ENCODE peak calls at places on chromosome 15, in eight cellular contexts. X is heart left ventricle, W is thoracic aorta, I is DND-41, H is aorta, A is left lung, Q is HepG2, P is A549. J is an unnamed sample. For H3K4me1, the result is how much of the 10 kb centered on the place peaks cover.

GRCh38 chr15:78914027-78914764 is 30.6 kb downstream of the CTSH start:
- ATAC-seq in H (peak), I (no peak), Q (peak), W (peak), P (peak), A (peak), X (peak), J (peak)

GRCh38 chr15:100559330-100559729 is 30.6 kb upstream of the CERS3 start:
- ATAC-seq in X (peak), A (peak), Q (no peak), I (no peak), P (no peak), W (no peak), H (peak), J (peak)

GRCh38 chr15:27089233-27089586 is 118.2 kb downstream of the GABRG3 start:
- ATAC-seq in H (no peak), Q (no peak), X (no peak), I (no peak), W (no peak), A (no peak), P (no peak), J (no peak)

GRCh38 chr15:92714457-92715401 is 59.2 kb upstream of the FAM174B start:
- ATAC-seq in P (peak), W (peak), H (peak), X (peak), A (peak), I (peak), Q (peak), J (peak)

GRCh38 chr15:80904941-80905532 is 84.6 kb downstream of the MESD start:
- ATAC-seq in P (no peak), A (no peak), H (no peak), W (no peak), Q (no peak), X (peak), I (no peak), J (no peak)

GRCh38 chr15:85116925-85117646 is 135.4 kb downstream of the PDE8A start:
- ATAC-seq in A (no peak), P (no peak), H (no peak), Q (no peak), I (no peak), W (no peak), X (no peak), J (no peak)

GRCh38 chr15:90774731-90775521 is 57.8 kb downstream of the BLM start:
- ATAC-seq in H (no peak), P (peak), X (no peak), I (no peak), A (no peak), Q (no peak), W (no peak), J (no peak)

GRCh38 chr15:74411686-74412085 is 22.1 kb downstream of the SEMA7A start:
- ATAC-seq in I (no peak), H (no peak), X (no peak), W (no peak), P (no peak), A (no peak), Q (no peak), J (no peak)

GRCh38 chr15:45262906-45263456 is 10.9 kb downstream of the SLC28A2 start:
- ATAC-seq in Q (peak), X (no peak), H (no peak), A (no peak), I (no peak), P (no peak), W (no peak), J (no peak)

GRCh38 chr15:90592144-90592887 is 62.6 kb downstream of the CRTC3 start:
- ATAC-seq in H (no peak), P (peak), Q (no peak), X (no peak), I (no peak), W (no peak), A (peak), J (no peak)

GRCh38 chr15:101500865-101501551 is 11.5 kb upstream of the PCSK6 start:
- ATAC-seq in H (no peak), A (peak), P (no peak), W (no peak), X (peak), I (no peak), Q (no peak), J (peak)

GRCh38 chr15:57595011-57595866 is 3.5 kb downstream of the MYZAP start:
- ATAC-seq in H (no peak), P (no peak), I (no peak), A (peak), X (peak), W (no peak), Q (no peak), J (no peak)

GRCh38 chr15:70084461-70084860 is 13.3 kb downstream of the TLE3 start:
- ATAC-seq in I (no peak), A (no peak), P (no peak), W (no peak), X (no peak), Q (no peak), H (no peak), J (no peak)

DNA sequence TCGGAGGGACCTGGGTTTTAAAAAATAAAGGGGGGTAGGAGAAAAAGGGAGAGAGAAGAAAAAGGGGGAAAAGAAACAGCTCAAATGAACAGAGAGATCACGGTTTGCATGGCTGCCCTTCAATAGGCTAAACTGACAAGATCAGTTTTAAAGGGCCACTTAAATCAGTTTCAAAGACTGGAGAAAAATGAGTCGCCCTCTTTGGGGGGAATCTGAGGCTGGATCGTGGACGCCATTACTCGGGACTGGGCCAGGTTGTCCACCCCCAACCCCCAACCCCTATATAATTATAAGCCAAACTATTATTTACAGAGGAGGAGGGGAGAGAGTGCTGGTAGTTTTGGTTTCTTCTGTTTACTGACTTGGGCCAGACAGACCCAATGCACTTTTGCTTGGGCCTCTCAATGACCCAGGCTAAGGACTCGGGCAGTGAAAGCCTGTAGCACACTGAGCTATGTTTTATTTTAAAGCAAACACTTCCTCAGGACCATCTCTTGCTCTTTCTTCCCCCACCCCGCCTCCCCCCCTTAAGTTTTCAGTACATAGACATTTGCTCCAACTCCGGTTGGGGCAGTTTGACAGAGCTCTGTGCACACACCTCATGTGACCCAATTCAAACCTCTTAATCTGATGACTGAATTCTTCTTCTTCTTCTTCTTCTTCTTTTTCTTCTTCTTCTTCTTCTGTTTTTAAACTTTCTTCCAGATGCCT is 6.3 kb downstream of the NR2F2 start:
- ATAC-seq in I (no peak), P (peak), X (no peak), W (no peak), H (no peak), A (peak), Q (peak), J (no peak)
- H3K4me1 ChIP-seq in I (under half), P (half or more), X (under half), W (under half), H (under half), A (under half), Q (under half), J (under half)

GRCh38 chr15:42456539-42456938 is 34.4 kb downstream of the ZNF106 start:
- ATAC-seq in P (no peak), A (no peak), H (no peak), X (peak), W (no peak), Q (no peak), I (no peak), J (no peak)

GRCh38 chr15:42461261-42461660 is 29.7 kb downstream of the ZNF106 start:
- ATAC-seq in A (no peak), I (no peak), H (no peak), Q (no peak), P (no peak), W (no peak), X (no peak), J (no peak)

GRCh38 chr15:42453826-42454225 is 37.1 kb downstream of the ZNF106 start:
- ATAC-seq in H (no peak), P (no peak), Q (no peak), W (no peak), A (no peak), X (no peak), I (no peak), J (no peak)

GRCh38 chr15:42456971-42457370 is 34.0 kb downstream of the ZNF106 start:
- ATAC-seq in W (no peak), A (peak), Q (no peak), P (no peak), X (peak), H (peak), I (no peak), J (peak)

GRCh38 chr15:42457445-42458442 is 33.2 kb downstream of the ZNF106 start:
- ATAC-seq in P (no peak), Q (no peak), W (peak), H (peak), X (peak), A (peak), I (no peak), J (peak)
- H3K4me3 ChIP-seq in P (no peak), Q (no peak), W (peak), H (no peak), X (peak), A (no peak), I (no peak), J (peak)

GRCh38 chr15:41620536-41621199 is 39.5 kb upstream of the MGA start:
- ATAC-seq in X (no peak), P (no peak), W (no peak), H (no peak), I (no peak), Q (no peak), A (no peak), J (no peak)
- H3K4me1 ChIP-seq in X (under half), P (under half), W (under half), H (under half), I (under half), Q (under half), A (under half), J (under half)

GRCh38 chr15:65377976-65378366 is at the start of gene IGDCC3:
- ATAC-seq in H (no peak), P (peak), I (no peak), X (peak), A (no peak), W (no peak), Q (peak), J (no peak)

GRCh38 chr15:65377105-65377975 is 462 bp downstream of the IGDCC3 start:
- ATAC-seq in I (no peak), X (peak), H (peak), P (peak), W (no peak), Q (peak), A (peak), J (peak)

GRCh38 chr15:65374831-65375401 is 2.9 kb downstream of the IGDCC3 start:
- ATAC-seq in H (no peak), Q (no peak), P (no peak), X (no peak), I (no peak), A (no peak), W (no peak), J (no peak)

GRCh38 chr15:65375871-65376552 is 1.8 kb downstream of the IGDCC3 start:
- ATAC-seq in W (no peak), A (no peak), H (no peak), X (no peak), P (no peak), Q (no peak), I (no peak), J (no peak)

DNA sequence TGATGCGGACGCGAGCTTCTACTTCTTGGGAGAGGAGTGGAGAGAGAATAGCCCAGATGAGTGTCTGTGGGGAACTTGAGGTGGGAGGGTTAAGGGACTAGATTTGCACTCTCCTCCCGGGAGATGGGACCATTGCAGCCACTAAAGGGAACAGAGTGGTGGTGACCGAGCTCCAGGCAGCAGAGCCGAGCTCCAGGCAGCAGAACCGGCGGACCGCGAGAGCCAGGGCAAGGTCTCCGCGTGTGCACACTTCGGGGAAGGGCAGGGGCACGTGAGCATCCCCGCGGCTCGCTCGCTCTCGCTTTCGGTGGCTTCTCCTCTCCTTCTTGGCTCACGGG is 1.1 kb downstream of the IGDCC3 start:
- ATAC-seq in Q (peak), H (peak), W (no peak), X (peak), I (no peak), P (peak), A (peak), J (peak)
- H3K4me3 ChIP-seq in Q (peak), H (no peak), W (peak), X (peak), I (no peak), P (peak), A (peak), J (peak)

GRCh38 chr15:66835558-66835878 is 133.5 kb downstream of the SMAD6 start:
- ATAC-seq in H (no peak), A (peak), P (no peak), Q (no peak), I (no peak), X (peak), W (no peak), J (no peak)

GRCh38 chr15:66833372-66833771 is 131.3 kb downstream of the SMAD6 start:
- ATAC-seq in W (no peak), I (no peak), A (no peak), H (no peak), X (no peak), P (no peak), Q (no peak), J (no peak)

GRCh38 chr15:66832679-66833078 is 130.6 kb downstream of the SMAD6 start:
- ATAC-seq in I (no peak), X (no peak), Q (no peak), A (no peak), W (no peak), H (no peak), P (no peak), J (no peak)

GRCh38 chr15:66834863-66835557 is 133.0 kb downstream of the SMAD6 start:
- ATAC-seq in W (no peak), P (no peak), Q (no peak), X (peak), A (peak), H (no peak), I (no peak), J (no peak)

DNA sequence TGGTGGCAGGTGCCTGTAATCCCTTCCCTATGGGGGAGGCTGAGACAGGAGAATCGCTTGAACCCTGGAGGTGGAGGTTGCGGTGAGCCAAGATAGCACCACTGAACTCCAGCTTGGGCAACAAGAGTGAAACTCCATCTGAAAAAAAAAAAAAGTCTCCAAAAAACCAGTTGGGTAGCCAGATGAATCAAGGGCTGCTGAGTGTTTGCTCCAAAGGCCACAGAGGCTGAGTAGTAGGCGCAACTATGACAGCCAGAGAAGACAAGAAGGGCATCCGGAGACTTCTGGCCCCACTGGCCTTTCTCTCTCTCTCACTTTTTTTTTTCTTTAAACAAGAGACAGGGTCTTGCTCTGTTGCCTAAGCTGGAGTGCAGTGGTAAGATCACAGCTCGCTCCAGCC is 131.8 kb downstream of the SMAD6 start:
- ATAC-seq in W (no peak), I (no peak), X (no peak), A (no peak), H (no peak), P (no peak), Q (no peak), J (no peak)
- H3K4me1 ChIP-seq in W (under half), I (under half), X (under half), A (under half), H (under half), P (under half), Q (under half), J (under half)

DNA sequence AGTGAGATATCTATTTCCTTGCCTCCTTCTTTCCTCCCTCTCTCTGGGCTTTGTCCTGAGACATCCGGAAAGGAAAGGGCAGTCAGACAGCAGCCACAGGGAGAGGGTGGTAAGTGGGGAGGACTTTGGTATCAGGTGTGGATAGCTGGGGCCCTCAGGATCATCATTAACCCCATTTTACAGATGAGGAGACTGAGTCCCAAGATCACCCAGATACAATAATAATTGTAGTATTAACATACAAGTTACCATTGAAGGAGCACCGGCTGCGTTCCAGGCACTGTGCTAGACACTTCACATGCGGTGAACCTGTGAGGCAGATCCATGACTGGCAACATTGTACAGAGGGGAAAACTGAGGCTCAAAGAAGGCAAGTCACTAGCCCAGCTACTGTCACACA is 15.2 kb upstream of the LINGO1 start:
- ATAC-seq in I (no peak), Q (no peak), H (no peak), X (no peak), P (no peak), A (no peak), W (no peak), J (no peak)
- H3K4me3 ChIP-seq in I (no peak), Q (no peak), H (no peak), X (no peak), P (no peak), A (no peak), W (no peak), J (no peak)

GRCh38 chr15:53880353-53880752 is 97.9 kb upstream of the UNC13C start:
- ATAC-seq in W (no peak), X (no peak), H (no peak), A (no peak), P (no peak), Q (no peak), I (no peak), J (no peak)

GRCh38 chr15:53884441-53884840 is 93.8 kb upstream of the UNC13C start:
- ATAC-seq in W (no peak), I (no peak), X (no peak), A (no peak), H (no peak), Q (no peak), P (no peak), J (no peak)

DNA sequence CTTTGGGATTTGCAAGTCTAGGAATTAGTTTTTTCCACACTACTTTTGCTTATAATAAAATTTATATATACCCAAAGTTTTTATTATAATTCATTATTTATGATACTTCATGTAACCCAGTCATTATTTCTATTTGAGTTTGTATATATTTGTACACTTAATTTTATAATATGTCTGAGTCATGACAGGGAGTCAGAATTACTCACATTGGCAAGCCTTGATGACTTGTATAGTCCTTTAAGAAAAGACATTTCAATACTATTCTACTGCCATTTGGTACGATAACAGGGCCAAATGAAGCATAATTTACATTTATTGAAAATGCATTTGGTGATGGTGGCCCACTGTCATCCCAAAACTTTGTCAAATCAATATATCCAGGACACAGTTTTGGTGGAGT is 95.9 kb upstream of the UNC13C start:
- ATAC-seq in X (no peak), H (no peak), A (no peak), Q (no peak), I (no peak), W (no peak), P (no peak), J (no peak)
- H3K4me1 ChIP-seq in X (under half), H (under half), A (under half), Q (under half), I (under half), W (under half), P (under half), J (under half)

DNA sequence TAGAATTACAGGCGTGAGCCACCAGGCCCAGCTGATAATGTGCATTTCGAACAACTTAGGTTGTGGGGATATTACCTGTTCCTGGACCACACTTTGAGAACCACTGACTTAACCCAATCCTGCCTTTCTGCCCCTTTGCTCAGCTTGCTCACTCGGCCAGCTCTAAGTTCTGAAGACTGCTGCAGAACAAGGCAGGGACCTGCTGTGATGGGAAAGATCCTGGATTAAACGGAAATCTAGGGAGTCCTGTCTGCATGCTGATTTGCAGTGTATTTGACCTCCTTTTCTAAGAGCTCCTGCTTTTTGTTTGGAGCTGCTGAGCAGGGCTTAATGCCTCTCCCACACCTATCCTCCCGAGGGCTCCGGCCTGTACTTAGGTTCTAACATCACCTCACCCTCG is 2.9 kb downstream of the LTK start:
- ATAC-seq in H (no peak), Q (no peak), X (no peak), P (no peak), A (no peak), I (no peak), W (no peak), J (no peak)
- H3K4me3 ChIP-seq in H (no peak), Q (no peak), X (no peak), P (no peak), A (no peak), I (no peak), W (no peak), J (no peak)

GRCh38 chr15:72489943-72490554 is 15.9 kb downstream of the ARIH1 start:
- ATAC-seq in X (peak), Q (no peak), H (no peak), W (no peak), I (no peak), P (no peak), A (no peak), J (no peak)

GRCh38 chr15:72493220-72493619 is 19.1 kb downstream of the ARIH1 start:
- ATAC-seq in X (no peak), Q (no peak), A (no peak), W (no peak), H (no peak), I (no peak), P (no peak), J (no peak)

GRCh38 chr15:72492733-72493132 is 18.6 kb downstream of the ARIH1 start:
- ATAC-seq in X (no peak), I (no peak), Q (no peak), P (no peak), A (no peak), W (no peak), H (no peak), J (no peak)

GRCh38 chr15:72488558-72488957 is 14.4 kb downstream of the ARIH1 start:
- ATAC-seq in X (no peak), P (no peak), A (no peak), I (no peak), W (no peak), H (no peak), Q (no peak), J (no peak)

DNA sequence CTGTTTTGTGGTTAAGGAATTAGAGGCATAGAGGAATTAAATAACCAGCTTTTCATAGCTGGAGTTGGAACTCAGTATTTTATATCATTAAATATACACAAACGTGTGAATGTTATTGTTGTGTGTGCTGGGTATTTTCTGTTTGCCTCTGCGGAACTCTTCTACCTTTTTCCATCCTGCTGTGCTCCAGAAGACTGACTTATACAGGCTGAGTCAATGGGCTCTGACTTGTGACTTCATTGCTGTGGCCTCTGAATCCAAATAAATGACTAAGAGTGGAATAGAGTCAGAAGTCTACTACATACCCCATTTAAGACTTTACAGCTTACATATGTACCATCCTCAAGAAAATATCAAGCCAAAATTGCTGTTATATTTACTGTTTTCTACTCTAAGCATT is 17.6 kb downstream of the ARIH1 start:
- ATAC-seq in I (no peak), H (no peak), A (peak), X (peak), P (peak), Q (no peak), W (no peak), J (no peak)
- H3K4me1 ChIP-seq in I (under half), H (under half), A (under half), X (half or more), P (half or more), Q (under half), W (under half), J (under half)

J was measured in gastroesophageal sphincter.